ENCODE peak calls at places on chromosomes 6 and 20, in seven cellular contexts. T is keratinocyte, F is mucosa of descending colon, S is Karpas-422, B is Panc1, E is aorta, H is mesenchymal stem cell. Q is an unnamed sample. For H3K4me1 and H3K36me3, the result is how much of the 10 kb centered on the place peaks cover.

GRCh38 chr6:12605888-12606345 is 110.7 kb upstream of the PHACTR1 start:
- DNase-seq in T (peak), F (no peak), S (peak), B (peak), E (no peak), H (peak), Q (peak)

GRCh38 chr6:106586815-106587214 is 42.5 kb downstream of the RTN4IP1 start:
- DNase-seq in T (no peak), F (no peak), S (no peak), B (no peak), E (no peak), H (no peak), Q (no peak)

GRCh38 chr20:63967330-63968135 is 2.2 kb downstream of the ZNF512B start:
- DNase-seq in T (no peak), F (peak), S (no peak), B (no peak), E (peak), H (no peak), Q (no peak)

GRCh38 chr6:108453601-108454157 is 107.0 kb upstream of the FOXO3 start:
- DNase-seq in T (no peak), F (no peak), S (no peak), B (no peak), E (no peak), H (peak), Q (no peak)

GRCh38 chr20:63919130-63919529 is 24.2 kb downstream of the DNAJC5 start:
- DNase-seq in T (no peak), F (no peak), S (no peak), B (no peak), E (no peak), H (no peak), Q (no peak)

GRCh38 chr6:51301969-51302368 is 483.3 kb downstream of the TFAP2B start:
- DNase-seq in T (no peak), F (no peak), S (no peak), B (no peak), E (no peak), H (no peak), Q (no peak)

GRCh38 chr6:164911151-164911550 is 398.3 kb downstream of the C6orf118 start:
- DNase-seq in T (no peak), F (no peak), S (no peak), B (no peak), E (no peak), H (no peak), Q (no peak)

GRCh38 chr20:21102691-21103311 is 3.4 kb downstream of the LINC00237 start:
- DNase-seq in T (no peak), F (peak), S (peak), B (no peak), E (peak), H (peak), Q (no peak)

GRCh38 chr6:47044418-47044817 is 2.3 kb upstream of the ADGRF1 start:
- DNase-seq in T (peak), F (no peak), S (no peak), B (no peak), E (no peak), H (peak), Q (no peak)

GRCh38 chr6:6351626-6352025 is 31.2 kb upstream of the F13A1 start:
- DNase-seq in T (no peak), F (no peak), S (no peak), B (no peak), E (no peak), H (no peak), Q (no peak)

GRCh38 chr6:30931959-30932645 is at the start of gene SFTA2:
- DNase-seq in T (no peak), F (no peak), S (no peak), B (no peak), E (no peak), H (no peak), Q (no peak)

GRCh38 chr6:3894535-3895302 is 45.5 kb downstream of the FAM50B start:
- DNase-seq in T (no peak), F (no peak), S (no peak), B (no peak), E (no peak), H (no peak), Q (peak)

GRCh38 chr20:20406306-20406705 is 38.4 kb downstream of the INSM1 start:
- DNase-seq in T (no peak), F (no peak), S (no peak), B (no peak), E (no peak), H (no peak), Q (no peak)

GRCh38 chr6:121216928-121217327 is 117.4 kb downstream of the TBC1D32 start:
- DNase-seq in T (no peak), F (no peak), S (no peak), B (no peak), E (no peak), H (peak), Q (no peak)

GRCh38 chr20:62409935-62410741 is 3.1 kb upstream of the CABLES2 start:
- DNase-seq in T (no peak), F (peak), S (peak), B (no peak), E (no peak), H (peak), Q (no peak)

GRCh38 chr6:146595981-146596731 is 2.6 kb upstream of the ADGB start:
- DNase-seq in T (no peak), F (no peak), S (peak), B (no peak), E (no peak), H (no peak), Q (no peak)

GRCh38 chr6:152587473-152587872 is 49.7 kb downstream of the SYNE1 start:
- DNase-seq in T (no peak), F (no peak), S (peak), B (no peak), E (no peak), H (no peak), Q (no peak)

GRCh38 chr6:149867876-149868640 is 3.9 kb upstream of the LRP11 start:
- DNase-seq in T (no peak), F (no peak), S (no peak), B (no peak), E (no peak), H (peak), Q (no peak)

GRCh38 chr6:153947817-153948447 is 91.1 kb upstream of the OPRM1 start:
- DNase-seq in T (no peak), F (no peak), S (peak), B (peak), E (no peak), H (peak), Q (no peak)

GRCh38 chr20:328596-329324 is 3.4 kb downstream of the SOX12 start:
- DNase-seq in T (no peak), F (no peak), S (peak), B (no peak), E (peak), H (no peak), Q (no peak)

GRCh38 chr20:2693286-2693995 is 861 bp downstream of the EBF4 start:
- DNase-seq in T (no peak), F (no peak), S (no peak), B (no peak), E (peak), H (peak), Q (no peak)

GRCh38 chr20:6836821-6837374 is 69.4 kb downstream of the BMP2 start:
- DNase-seq in T (no peak), F (no peak), S (no peak), B (no peak), E (no peak), H (no peak), Q (no peak)

GRCh38 chr6:129331450-129332138 is 378.4 kb downstream of the ARHGAP18 start:
- DNase-seq in T (no peak), F (no peak), S (no peak), B (no peak), E (no peak), H (peak), Q (no peak)

GRCh38 chr6:138805431-138805830 is 9.5 kb downstream of the ECT2L start:
- DNase-seq in T (no peak), F (no peak), S (no peak), B (no peak), E (no peak), H (peak), Q (no peak)

GRCh38 chr6:56199956-56200355 is 47.4 kb downstream of the COL21A1 start:
- DNase-seq in T (no peak), F (no peak), S (no peak), B (no peak), E (no peak), H (peak), Q (no peak)

GRCh38 chr6:109610555-109610954 is 80.4 kb downstream of the AK9 start:
- DNase-seq in T (no peak), F (no peak), S (no peak), B (no peak), E (no peak), H (peak), Q (no peak)

GRCh38 chr6:16338577-16339262 is 100.3 kb downstream of the GMPR start:
- DNase-seq in T (peak), F (peak), S (peak), B (peak), E (peak), H (peak), Q (peak)

GRCh38 chr6:30700340-30700739 is 9.6 kb upstream of the NRM start:
- DNase-seq in T (no peak), F (peak), S (no peak), B (no peak), E (peak), H (no peak), Q (no peak)

GRCh38 chr6:74269601-74269860 is 573.5 kb downstream of the CD109 start:
- DNase-seq in T (no peak), F (no peak), S (no peak), B (no peak), E (no peak), H (no peak), Q (no peak)

GRCh38 chr6:162722633-162723032 is 4.9 kb downstream of the PRKN start:
- DNase-seq in T (no peak), F (no peak), S (no peak), B (no peak), E (no peak), H (no peak), Q (no peak)

GRCh38 chr6:35023091-35023490 is 118.0 kb downstream of the TCP11 start:
- DNase-seq in T (no peak), F (no peak), S (no peak), B (no peak), E (no peak), H (no peak), Q (no peak)

GRCh38 chr6:15602144-15602543 is 60.7 kb downstream of the DTNBP1 start:
- DNase-seq in T (no peak), F (no peak), S (no peak), B (no peak), E (no peak), H (no peak), Q (no peak)

DNA sequence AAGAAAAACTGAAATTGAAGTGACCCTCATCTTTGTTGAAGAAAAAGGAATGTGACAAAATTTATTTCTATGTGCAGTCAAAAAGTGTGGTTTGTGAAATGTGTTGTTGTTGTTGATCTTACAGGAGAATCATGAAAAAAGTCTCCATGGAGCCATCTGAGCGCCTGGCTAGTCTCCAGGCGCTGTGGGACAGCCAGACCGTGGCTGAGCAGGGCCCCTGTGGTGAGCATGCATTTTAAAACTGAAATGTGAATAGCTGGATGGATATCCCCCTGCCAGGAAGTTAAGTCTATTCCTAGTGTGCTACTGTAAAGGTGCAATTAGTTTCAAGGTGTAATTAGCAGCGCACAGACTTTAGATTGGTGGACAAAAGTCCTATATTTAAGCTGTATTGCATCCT is 170.6 kb downstream of the CARMIL1 start:
- DNase-seq in T (no peak), F (no peak), S (no peak), B (no peak), E (no peak), H (no peak), Q (no peak)
- H3K4me3 ChIP-seq in T (no peak), F (no peak), S (no peak), B (no peak), E (no peak), H (no peak), Q (no peak)

DNA sequence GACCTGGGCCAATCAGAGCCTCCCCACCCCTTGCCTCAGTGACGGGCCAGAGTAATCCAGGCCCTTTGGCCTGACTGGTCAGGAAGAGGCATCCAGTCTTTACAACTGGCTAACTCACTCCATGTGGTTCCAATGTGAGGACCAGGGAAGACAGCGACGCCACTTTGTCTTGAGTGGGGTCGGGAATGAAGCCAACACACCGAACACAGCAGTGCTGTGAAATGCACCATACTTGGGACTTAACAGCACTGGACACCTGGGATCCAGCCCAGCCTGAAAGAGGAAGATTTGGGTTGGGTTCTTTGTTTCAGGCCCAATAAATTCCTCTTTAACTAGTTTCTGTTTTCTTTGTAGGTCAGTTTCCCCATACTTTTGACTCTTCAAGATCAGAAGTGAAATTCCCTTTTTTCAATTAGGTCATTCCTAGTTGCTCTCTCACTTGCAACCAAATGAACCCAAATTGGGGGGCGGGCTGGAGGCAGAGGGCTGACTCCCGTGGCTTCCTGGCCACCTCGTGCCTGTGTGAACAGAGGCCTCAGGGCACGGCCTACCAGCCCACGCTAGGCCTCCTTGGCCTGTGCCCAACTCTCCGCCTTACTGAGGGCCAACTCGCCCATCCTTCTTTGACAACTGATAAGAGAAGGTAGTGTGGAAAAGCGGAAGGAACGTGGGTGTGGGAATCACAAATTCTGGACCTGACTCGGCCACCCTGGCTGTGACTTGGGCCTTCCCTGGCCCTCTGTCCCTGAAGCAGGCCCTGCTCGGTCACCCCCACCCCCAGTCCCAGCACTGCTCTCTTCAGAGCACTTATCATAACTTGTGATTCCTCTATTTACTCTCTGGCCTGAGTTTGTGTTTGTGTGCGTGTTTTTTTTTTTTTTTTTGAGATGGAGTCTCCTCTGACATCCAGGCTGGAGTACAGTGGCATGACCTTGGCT is 17.0 kb downstream of the SULF2 start:
- DNase-seq in T (no peak), F (peak), S (no peak), B (no peak), E (no peak), H (no peak), Q (no peak)
- H3K4me1 ChIP-seq in T (under half), F (under half), S (under half), B (under half), E (under half), H (under half), Q (under half)

DNA sequence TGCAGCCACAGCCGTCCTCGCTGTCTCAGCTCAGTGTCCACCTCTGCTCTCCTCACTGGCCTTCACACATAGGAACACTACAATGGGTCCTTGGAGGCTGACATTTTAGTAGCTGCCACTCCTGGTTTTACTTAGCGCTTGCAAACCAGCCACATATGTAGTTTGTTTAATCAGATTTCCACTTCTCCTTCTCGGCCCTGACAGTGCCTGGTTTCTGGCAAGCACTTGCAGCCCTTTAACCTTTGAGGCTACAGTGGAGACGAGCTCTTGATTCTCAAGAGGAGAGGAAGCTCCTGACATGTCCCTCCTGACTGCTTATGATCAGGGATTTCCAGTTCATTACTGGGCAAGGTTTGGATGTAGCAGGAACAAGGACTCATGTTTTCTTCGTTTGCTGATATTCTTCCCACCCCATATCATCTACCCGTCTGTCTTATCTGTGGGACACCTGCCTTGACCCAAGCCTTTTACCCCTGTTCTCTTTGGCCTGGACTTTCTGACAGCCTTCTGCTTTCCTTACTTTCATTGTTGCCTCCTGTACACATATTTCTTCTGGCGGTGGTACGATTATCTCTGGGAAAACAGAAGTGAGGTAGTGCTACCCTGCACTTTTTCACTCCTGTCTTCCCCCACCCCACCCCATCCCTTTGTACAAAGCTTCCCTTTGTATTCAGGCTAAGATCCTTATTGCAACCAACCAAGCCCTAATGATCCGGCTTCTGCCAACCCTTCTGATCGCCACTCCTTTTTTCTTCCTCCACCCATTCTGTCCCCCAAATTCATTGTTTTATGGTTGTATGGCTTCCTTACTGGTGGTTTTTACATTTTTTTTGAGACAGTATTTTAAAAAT is 31.2 kb downstream of the CEP43 start:
- DNase-seq in T (no peak), F (no peak), S (no peak), B (no peak), E (no peak), H (peak), Q (no peak)
- H3K36me3 ChIP-seq in T (under half), F (under half), S (under half), B (under half), E (under half), H (under half), Q (half or more)

DNA sequence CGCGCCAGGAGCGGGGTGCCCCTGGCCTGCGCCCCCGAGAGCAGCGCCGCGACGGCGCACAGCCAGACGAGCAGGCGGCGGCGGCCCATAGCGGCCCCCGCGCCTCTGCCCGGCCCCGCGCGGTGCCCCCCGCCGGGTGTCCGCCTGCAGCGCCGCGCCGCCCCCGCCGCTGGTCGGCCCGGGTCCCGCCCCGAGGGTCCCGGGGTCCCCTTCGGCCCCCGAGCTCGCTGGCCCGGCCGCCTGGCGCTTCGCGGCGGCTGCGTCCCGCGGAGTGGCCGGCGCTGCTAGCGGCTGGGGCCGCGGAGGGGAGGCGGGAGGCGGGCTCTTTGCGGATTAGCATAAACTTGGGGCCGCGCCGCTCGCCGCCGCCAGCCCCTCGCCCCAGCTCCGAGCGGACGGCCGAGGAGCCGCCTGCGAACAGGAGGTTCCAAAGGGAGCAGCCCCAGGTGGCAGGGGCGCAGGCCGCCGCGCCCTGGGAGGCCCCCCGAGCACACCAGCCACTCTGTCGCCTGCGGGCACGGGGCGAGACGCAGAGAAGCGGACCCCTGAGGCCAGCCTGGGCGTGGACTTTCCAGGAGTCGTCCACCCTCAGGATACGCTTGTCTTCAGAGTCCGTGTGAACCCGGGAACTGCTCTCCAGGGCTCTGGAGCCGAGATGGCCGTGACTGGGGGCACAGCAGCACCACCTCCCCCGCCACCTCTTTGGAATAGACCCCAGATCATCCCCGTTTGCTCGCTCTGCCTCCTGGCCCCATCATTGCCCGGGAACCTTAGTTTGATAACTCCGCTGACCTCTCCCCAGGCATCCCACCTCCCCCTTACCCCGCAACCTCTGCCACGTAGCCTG is at the start of gene EMILIN3:
- DNase-seq in T (no peak), F (peak), S (no peak), B (no peak), E (no peak), H (no peak), Q (peak)
- H3K4me3 ChIP-seq in T (no peak), F (no peak), S (no peak), B (peak), E (peak), H (no peak), Q (peak)

DNA sequence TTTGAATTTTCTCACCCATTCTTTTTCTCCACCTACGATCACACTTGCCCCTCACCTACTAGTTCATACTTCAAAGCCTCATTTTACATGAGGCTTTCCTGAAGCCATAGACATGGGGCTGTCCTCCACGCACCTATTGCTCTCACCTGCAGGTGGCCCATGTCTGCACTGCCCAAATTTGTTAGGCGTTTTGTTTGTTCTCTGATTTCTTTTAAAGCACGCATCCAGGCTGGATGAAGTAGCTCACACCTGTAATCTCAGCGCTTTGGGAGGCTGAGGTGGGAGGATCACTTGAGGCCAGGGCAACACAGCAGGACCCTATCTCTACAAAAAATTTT is 106.8 kb upstream of the RIPOR2 start:
- DNase-seq in T (no peak), F (no peak), S (peak), B (no peak), E (no peak), H (no peak), Q (no peak)
- H3K4me1 ChIP-seq in T (under half), F (under half), S (half or more), B (under half), E (under half), H (under half), Q (under half)

DNA sequence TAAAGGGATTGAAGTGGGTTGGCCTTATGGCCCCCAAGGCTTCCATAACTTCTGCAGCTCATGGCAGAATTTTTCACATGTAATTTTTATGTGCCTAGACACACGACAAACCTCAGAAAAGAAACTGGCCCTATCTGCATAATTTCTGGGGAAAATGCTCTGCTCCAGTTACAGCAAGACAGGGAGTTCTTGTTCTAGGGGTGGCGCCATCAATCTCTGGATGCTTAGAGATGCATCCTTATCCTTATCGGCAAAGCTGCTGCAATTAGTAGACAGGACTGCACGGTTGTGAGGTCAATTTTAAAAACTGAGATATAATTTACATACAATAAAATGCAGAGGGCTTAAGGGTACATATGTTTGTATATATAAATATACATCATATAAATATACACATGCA is 10.4 kb downstream of the ELMO2 start:
- DNase-seq in T (no peak), F (no peak), S (no peak), B (no peak), E (no peak), H (no peak), Q (no peak)
- H3K36me3 ChIP-seq in T (under half), F (under half), S (half or more), B (under half), E (under half), H (under half), Q (under half)

GRCh38 chr6:161435426-161436065 is 161.7 kb upstream of the AGPAT4 start:
- DNase-seq in T (no peak), F (no peak), S (no peak), B (no peak), E (no peak), H (no peak), Q (no peak)
- H3K4me3 ChIP-seq in T (no peak), F (no peak), S (no peak), B (no peak), E (no peak), H (peak), Q (no peak)

Q was measured in HAP-1.